ENCODE peak calls at places on chromosome 19, in five cellular contexts. O, C, K, Q and B are unnamed samples.

GRCh38 chr19:33470040-33470330 is 51.6 kb downstream of the PEPD start:
- DNase-seq in O (no peak), C (no peak), K (no peak), Q (no peak), B (no peak)

GRCh38 chr19:17847538-17848366 is at the start of gene JAK3:
- DNase-seq in O (peak; percentile 67), C (peak; percentile 87), K (peak; percentile 63), Q (peak; percentile 54), B (peak; percentile 76)

GRCh38 chr19:46181386-46181774 is 33.3 kb downstream of the IGFL2 start:
- DNase-seq in O (no peak), C (no peak), K (no peak), Q (no peak), B (no peak)

GRCh38 chr19:39078436-39079200 is 5.5 kb upstream of the ACP7 start:
- DNase-seq in O (no peak), C (no peak), K (no peak), Q (no peak), B (no peak)

GRCh38 chr19:31625056-31625455 is 275.8 kb upstream of the TSHZ3 start:
- DNase-seq in O (no peak), C (no peak), K (no peak), Q (no peak), B (no peak)

GRCh38 chr19:53432088-53432661 is 391 bp downstream of the ZNF761 start:
- DNase-seq in O (peak; percentile 24), C (peak; percentile 15), K (peak; percentile 21), Q (peak; percentile 16), B (no peak)

GRCh38 chr19:55080915-55081772 is 5.5 kb downstream of the EPS8L1 start:
- DNase-seq in O (peak; percentile 72), C (peak; percentile 90), K (peak; percentile 73), Q (peak; percentile 73), B (peak; percentile 91)

GRCh38 chr19:35370722-35371121 is at the start of gene GPR42:
- DNase-seq in O (no peak), C (no peak), K (no peak), Q (no peak), B (no peak)

GRCh38 chr19:926595-927043 is 784 bp downstream of the ARID3A start:
- DNase-seq in O (peak; percentile 68), C (peak; percentile 84), K (peak; percentile 63), Q (peak; percentile 70), B (no peak)

GRCh38 chr19:45137179-45137761 is 23.5 kb downstream of the NKPD1 start:
- DNase-seq in O (peak; percentile 68), C (peak; percentile 95), K (peak; percentile 68), Q (peak; percentile 70), B (no peak)

GRCh38 chr19:35937345-35938281 is 1.4 kb downstream of the LRFN3 start:
- DNase-seq in O (no peak), C (no peak), K (no peak), Q (no peak), B (no peak)

GRCh38 chr19:47497073-47497766 is 13.2 kb upstream of the KPTN start:
- DNase-seq in O (no peak), C (no peak), K (no peak), Q (no peak), B (no peak)
- H3K36me3 ChIP-seq in O (peaks cover 82% of the 10 kb centered on the region), C (peaks cover 37% of the 10 kb centered on the region), K (peaks cover 12% of the 10 kb centered on the region), Q (peaks cover 72% of the 10 kb centered on the region), B (peaks cover 73% of the 10 kb centered on the region)

DNA sequence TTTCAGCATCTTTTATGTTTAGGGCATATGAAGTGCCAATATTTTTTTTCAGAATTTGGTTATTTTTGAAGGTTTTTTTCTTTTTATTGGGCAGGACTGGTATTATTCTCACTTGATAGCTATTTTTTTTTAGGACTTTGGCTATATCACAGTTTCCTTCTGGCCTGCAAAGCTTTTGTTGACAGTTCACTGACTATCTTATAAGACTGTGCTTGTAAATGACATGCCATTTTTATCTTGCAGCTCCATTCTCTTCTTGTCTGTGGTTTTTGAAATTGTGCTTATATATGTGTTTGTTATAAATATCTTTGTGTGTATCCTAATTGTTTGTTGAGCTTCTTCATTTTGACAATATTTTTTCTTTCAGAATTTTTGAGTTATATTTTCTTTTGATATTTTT is 26.4 kb upstream of the ZNF431 start:
- DNase-seq in O (no peak), C (no peak), K (no peak), Q (no peak), B (no peak)
- H3K36me3 ChIP-seq in O (peaks cover 22% of the 10 kb centered on the region), C (peaks cover 90% of the 10 kb centered on the region), K (no peaks in the 10 kb centered on the region), Q (peaks cover 42% of the 10 kb centered on the region), B (peaks cover 11% of the 10 kb centered on the region)

GRCh38 chr19:49800771-49801170 is 12.3 kb downstream of the FUZ start:
- DNase-seq in O (no peak), C (no peak), K (no peak), Q (no peak), B (no peak)

GRCh38 chr19:49801401-49801888 is 11.6 kb downstream of the FUZ start:
- DNase-seq in O (no peak), C (no peak), K (no peak), Q (no peak), B (no peak)

GRCh38 chr19:49799798-49800376 is 13.2 kb downstream of the FUZ start:
- DNase-seq in O (no peak), C (peak; percentile 17), K (no peak), Q (no peak), B (no peak)

GRCh38 chr19:49798574-49798973 is 14.5 kb downstream of the FUZ start:
- DNase-seq in O (no peak), C (no peak), K (no peak), Q (no peak), B (no peak)

GRCh38 chr19:49799271-49799797 is 13.8 kb downstream of the FUZ start:
- DNase-seq in O (no peak), C (no peak), K (no peak), Q (no peak), B (no peak)
- H3K36me3 ChIP-seq in O (peaks cover 90% of the 10 kb centered on the region), C (peaks cover 82% of the 10 kb centered on the region), K (no peaks in the 10 kb centered on the region), Q (peaks cover 93% of the 10 kb centered on the region), B (peaks cover 74% of the 10 kb centered on the region)

GRCh38 chr19:6529351-6529750 is 1.5 kb upstream of the TNFSF9 start:
- DNase-seq in O (no peak), C (no peak), K (no peak), Q (no peak), B (no peak)
- H3K36me3 ChIP-seq in O (no peaks in the 10 kb centered on the region), C (peaks cover 3% of the 10 kb centered on the region), K (no peaks in the 10 kb centered on the region), Q (no peaks in the 10 kb centered on the region), B (no peaks in the 10 kb centered on the region)